ENCODE peak calls at places on chromosomes 4 and X, in six cellular contexts. Q is transverse colon, D is ascending aorta, Z is colonic mucosa, J is PC-3, N is body of pancreas. G is an unnamed sample.

GRCh38 chr4:105990933-105991332 is 95.7 kb downstream of the NPNT start:
- DNase-seq in Q (peak), D (peak), Z (peak), J (peak), N (peak), G (no peak)

GRCh38 chrX:112536544-112536943 is 143.2 kb downstream of the LHFPL1 start:
- DNase-seq in Q (no peak), D (no peak), Z (no peak), J (no peak), N (no peak), G (no peak)

GRCh38 chr4:87251104-87251503 is 30.7 kb upstream of the KLHL8 start:
- DNase-seq in Q (peak), D (no peak), Z (no peak), J (no peak), N (no peak), G (no peak)

GRCh38 chr4:85368932-85369331 is 106.0 kb upstream of the ARHGAP24 start:
- DNase-seq in Q (no peak), D (no peak), Z (no peak), J (no peak), N (no peak), G (no peak)

GRCh38 chrX:154800508-154801207 is 4.6 kb downstream of the MPP1 start:
- DNase-seq in Q (no peak), D (no peak), Z (no peak), J (peak), N (no peak), G (no peak)

GRCh38 chr4:78661923-78662521 is 110.5 kb downstream of the ANXA3 start:
- DNase-seq in Q (no peak), D (no peak), Z (peak), J (peak), N (no peak), G (no peak)

GRCh38 chr4:15500721-15501120 is 31.0 kb downstream of the CC2D2A start:
- DNase-seq in Q (no peak), D (no peak), Z (no peak), J (no peak), N (no peak), G (no peak)

GRCh38 chrX:94743478-94743877 is 1069.5 kb downstream of the FAM133A start:
- DNase-seq in Q (no peak), D (no peak), Z (no peak), J (no peak), N (no peak), G (no peak)

GRCh38 chr4:15963568-15963967 is 593 bp upstream of the FGFBP2 start:
- DNase-seq in Q (no peak), D (no peak), Z (no peak), J (no peak), N (no peak), G (no peak)

GRCh38 chr4:120704529-120704928 is 218.0 kb downstream of the PRDM5 start:
- DNase-seq in Q (no peak), D (no peak), Z (no peak), J (no peak), N (no peak), G (no peak)

GRCh38 chr4:158008551-158009218 is 164.1 kb downstream of the GASK1B start:
- DNase-seq in Q (no peak), D (no peak), Z (no peak), J (no peak), N (no peak), G (no peak)

GRCh38 chr4:158005021-158005420 is 167.8 kb downstream of the GASK1B start:
- DNase-seq in Q (no peak), D (no peak), Z (no peak), J (no peak), N (no peak), G (no peak)

GRCh38 chr4:158007566-158007965 is 165.3 kb downstream of the GASK1B start:
- DNase-seq in Q (no peak), D (no peak), Z (no peak), J (no peak), N (no peak), G (no peak)

GRCh38 chr4:158004101-158004500 is 168.7 kb downstream of the GASK1B start:
- DNase-seq in Q (no peak), D (no peak), Z (no peak), J (no peak), N (no peak), G (no peak)

GRCh38 chr4:158006973-158007372 is 165.9 kb downstream of the GASK1B start:
- DNase-seq in Q (no peak), D (no peak), Z (no peak), J (no peak), N (no peak), G (no peak)
- H3K27ac ChIP-seq in Q (peak), D (peak), Z (no peak), J (no peak), N (no peak), G (no peak)

DNA sequence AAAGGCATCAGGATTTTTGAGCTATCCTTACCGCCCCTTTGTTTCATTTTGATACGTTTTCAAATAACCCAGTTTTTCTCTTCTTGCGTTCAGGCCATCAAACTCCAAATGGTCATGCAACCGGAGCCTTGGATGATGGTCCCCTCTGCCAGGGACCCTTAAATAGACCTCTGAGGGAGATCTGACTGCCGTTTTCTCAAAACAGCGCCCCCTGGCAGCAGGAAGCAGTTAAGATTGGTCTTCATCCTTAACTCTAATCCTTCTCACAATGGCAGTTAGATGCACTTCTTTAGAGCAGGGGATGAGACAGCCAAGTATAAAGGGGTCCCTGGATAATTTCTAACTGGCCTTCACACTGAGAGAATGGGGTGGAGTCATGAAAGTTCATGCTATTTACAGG is 525.0 kb upstream of the SPANXN1 start:
- DNase-seq in Q (no peak), D (no peak), Z (no peak), J (no peak), N (no peak), G (peak)
- TF ChIP-seq CTCF in Q (no peak), D (no peak), Z (no peak), J (peak), N (no peak), G (peak)

DNA sequence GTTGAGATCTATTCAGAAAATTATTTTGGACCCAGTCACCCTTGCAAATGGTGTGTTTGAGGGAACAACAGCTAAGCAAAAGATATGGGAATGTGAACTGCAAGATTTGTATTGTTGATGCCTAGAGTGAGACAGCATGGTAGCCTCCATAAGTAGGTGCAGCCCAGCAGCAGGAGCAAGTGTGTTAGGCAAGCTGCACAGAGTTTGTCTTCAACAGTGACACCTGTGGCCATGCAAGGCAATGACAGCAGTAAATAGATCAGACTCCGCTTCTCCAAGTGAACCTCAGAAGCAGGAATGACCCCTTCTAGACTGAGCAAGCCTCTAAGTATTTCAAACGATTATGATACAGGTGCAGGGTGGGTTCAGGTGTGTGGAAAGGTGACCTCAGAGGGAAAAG is 133.4 kb upstream of the MSX1 start:
- DNase-seq in Q (no peak), D (no peak), Z (no peak), J (no peak), N (no peak), G (no peak)
- H3K4me3 ChIP-seq in Q (no peak), D (no peak), Z (no peak), J (no peak), N (no peak), G (no peak)

DNA sequence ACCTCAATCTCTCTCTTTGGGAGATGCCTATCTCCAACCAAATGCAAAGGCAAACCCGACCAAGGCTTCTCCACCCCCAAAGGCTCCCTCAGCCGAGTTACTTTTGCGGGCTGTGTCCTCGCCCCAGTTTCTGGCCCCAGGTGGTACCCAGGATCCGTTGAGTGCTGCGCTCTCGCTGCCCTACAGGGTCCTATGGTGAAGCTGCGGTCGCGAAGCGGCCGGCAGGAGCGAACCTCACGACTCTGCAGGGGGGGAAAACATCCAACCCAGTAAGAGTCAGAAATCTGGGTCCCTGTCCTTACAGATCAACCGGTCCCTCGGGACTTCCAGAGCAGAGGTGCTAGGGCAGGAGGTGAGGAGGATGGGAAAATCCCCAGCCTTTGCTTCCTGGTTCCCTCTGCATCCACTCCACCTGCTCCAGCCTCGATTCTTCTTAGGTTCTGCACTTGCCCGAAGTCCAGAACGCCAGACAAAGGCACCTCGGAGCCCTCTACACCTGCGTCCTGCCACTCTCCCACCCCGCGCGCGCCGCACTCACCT is 463 bp downstream of the HS3ST1 start:
- DNase-seq in Q (no peak), D (no peak), Z (no peak), J (no peak), N (no peak), G (no peak)
- H3K27ac ChIP-seq in Q (peak), D (no peak), Z (peak), J (peak), N (peak), G (no peak)

GRCh38 chr4:6907658-6908191 is 1.9 kb upstream of the TBC1D14 start:
- DNase-seq in Q (peak), D (no peak), Z (peak), J (peak), N (peak), G (peak)
- TF ChIP-seq CTCF in Q (peak), D (no peak), Z (peak), J (peak), N (peak), G (peak)

GRCh38 chr4:159768011-159768410 is 665.1 kb downstream of the RAPGEF2 start:
- DNase-seq in Q (no peak), D (no peak), Z (no peak), J (no peak), N (no peak), G (no peak)
- H3K4me3 ChIP-seq in Q (no peak), D (no peak), Z (no peak), J (no peak), N (no peak), G (no peak)

GRCh38 chr4:158534727-158535126 is 13.0 kb downstream of the RXFP1 start:
- DNase-seq in Q (no peak), D (no peak), Z (no peak), J (no peak), N (no peak), G (no peak)

GRCh38 chr4:158530898-158531297 is 9.2 kb downstream of the RXFP1 start:
- DNase-seq in Q (no peak), D (no peak), Z (no peak), J (no peak), N (no peak), G (no peak)

GRCh38 chr4:158530391-158530790 is 8.7 kb downstream of the RXFP1 start:
- DNase-seq in Q (no peak), D (no peak), Z (no peak), J (no peak), N (no peak), G (no peak)

GRCh38 chr4:158532556-158533231 is 11.0 kb downstream of the RXFP1 start:
- DNase-seq in Q (no peak), D (no peak), Z (no peak), J (no peak), N (no peak), G (no peak)

DNA sequence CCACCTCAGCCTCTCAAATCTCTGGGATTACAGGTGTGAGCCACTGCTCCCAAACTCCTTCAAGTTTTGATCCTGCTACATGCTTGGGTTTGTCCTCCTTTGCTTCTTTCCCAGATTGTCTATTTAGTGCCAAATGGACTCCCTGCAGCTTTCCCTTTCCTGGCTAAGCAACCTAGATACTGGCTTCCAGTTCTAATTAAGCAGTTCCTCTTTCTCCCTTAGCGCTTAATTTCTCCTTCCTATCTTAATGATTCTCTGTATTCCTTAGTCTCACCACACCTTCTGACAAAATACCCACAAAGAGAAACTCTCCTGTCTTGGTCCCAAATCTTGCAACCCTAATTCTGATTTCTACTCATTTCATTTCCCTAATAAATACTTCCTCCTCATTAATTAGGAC is 7.8 kb downstream of the RXFP1 start:
- DNase-seq in Q (no peak), D (no peak), Z (no peak), J (no peak), N (no peak), G (no peak)
- H3K27ac ChIP-seq in Q (no peak), D (no peak), Z (no peak), J (no peak), N (no peak), G (no peak)

DNA sequence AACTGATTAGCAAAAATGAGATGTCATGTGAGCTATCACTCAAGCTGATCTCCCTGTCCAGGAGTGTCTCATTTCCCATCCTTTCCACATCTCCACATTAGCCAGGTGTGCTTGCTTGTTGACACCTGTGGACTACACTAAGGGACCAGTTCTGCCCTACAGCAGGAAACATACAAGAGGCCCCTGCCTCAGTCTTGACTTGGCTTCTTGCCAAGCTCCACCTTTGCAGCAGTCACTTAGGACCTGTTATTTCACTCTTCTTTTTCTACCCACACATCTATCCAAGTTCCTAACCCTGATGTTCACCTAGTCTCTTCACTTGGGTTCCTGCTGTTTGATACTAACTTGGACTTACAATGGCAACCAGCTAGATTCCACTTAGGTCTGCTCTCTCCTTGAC is 13.2 kb downstream of the FRMD7 start:
- DNase-seq in Q (no peak), D (no peak), Z (no peak), J (no peak), N (no peak), G (no peak)
- TF ChIP-seq CTCF in Q (no peak), D (no peak), Z (no peak), J (no peak), N (no peak), G (no peak)

GRCh38 chrX:106802388-106803275 is at the start of gene TBC1D8B:
- DNase-seq in Q (peak), D (peak), Z (peak), J (peak), N (peak), G (peak)
- H3K4me3 ChIP-seq in Q (peak), D (peak), Z (peak), J (peak), N (no peak), G (no peak)

GRCh38 chr4:83268491-83268890 is 16.1 kb downstream of the COQ2 start:
- DNase-seq in Q (no peak), D (no peak), Z (no peak), J (no peak), N (no peak), G (no peak)

GRCh38 chr4:83266689-83267088 is 17.9 kb downstream of the COQ2 start:
- DNase-seq in Q (no peak), D (no peak), Z (no peak), J (no peak), N (no peak), G (no peak)

GRCh38 chr4:83269256-83269655 is 15.3 kb downstream of the COQ2 start:
- DNase-seq in Q (no peak), D (no peak), Z (no peak), J (no peak), N (no peak), G (no peak)

GRCh38 chr4:83267835-83268475 is 16.6 kb downstream of the COQ2 start:
- DNase-seq in Q (no peak), D (no peak), Z (no peak), J (no peak), N (no peak), G (no peak)

GRCh38 chr4:83267121-83267834 is 17.3 kb downstream of the COQ2 start:
- DNase-seq in Q (no peak), D (no peak), Z (no peak), J (no peak), N (no peak), G (no peak)
- H3K27ac ChIP-seq in Q (no peak), D (no peak), Z (no peak), J (no peak), N (no peak), G (no peak)